ENCODE peak calls at places on chromosomes 11 and 22, in ten cellular contexts. C, H, X, D, J, Y, A, I, U and M are unnamed samples.

GRCh38 chr22:46436595-46437163 is 100.7 kb downstream of the CELSR1 start:
- DNase-seq in C (no peak), H (no peak), X (peak), D (no peak), J (no peak), Y (no peak), A (peak), I (no peak), U (no peak), M (no peak)

GRCh38 chr11:78038697-78039313 is 15.7 kb upstream of the KCTD14 start:
- DNase-seq in C (peak), H (no peak), X (no peak), D (no peak), J (no peak), Y (no peak), A (peak), I (no peak), U (no peak), M (peak)

GRCh38 chr11:91978747-91979146 is 245.9 kb upstream of the FAT3 start:
- DNase-seq in C (no peak), H (no peak), X (peak), D (no peak), J (no peak), Y (no peak), A (peak), I (no peak), U (no peak), M (peak)

GRCh38 chr11:94803491-94803890 is 35.3 kb downstream of the AMOTL1 start:
- DNase-seq in C (no peak), H (no peak), X (no peak), D (no peak), J (no peak), Y (no peak), A (peak), I (no peak), U (no peak), M (no peak)

GRCh38 chr11:77611921-77612320 is 22.2 kb downstream of the AQP11 start:
- DNase-seq in C (no peak), H (no peak), X (no peak), D (no peak), J (no peak), Y (no peak), A (no peak), I (no peak), U (no peak), M (no peak)

GRCh38 chr11:36057372-36058045 is 113.6 kb downstream of the LDLRAD3 start:
- DNase-seq in C (no peak), H (no peak), X (no peak), D (no peak), J (no peak), Y (no peak), A (no peak), I (no peak), U (no peak), M (peak)

GRCh38 chr11:57476883-57477506 is 16.7 kb downstream of the RTN4RL2 start:
- DNase-seq in C (no peak), H (no peak), X (peak), D (no peak), J (peak), Y (no peak), A (peak), I (no peak), U (no peak), M (no peak)

GRCh38 chr11:7442588-7443215 is 42.6 kb upstream of the OLFML1 start:
- DNase-seq in C (no peak), H (peak), X (peak), D (peak), J (peak), Y (peak), A (peak), I (peak), U (no peak), M (peak)

GRCh38 chr11:106642331-106642730 is 375.9 kb downstream of the GUCY1A2 start:
- DNase-seq in C (no peak), H (no peak), X (no peak), D (no peak), J (no peak), Y (no peak), A (peak), I (no peak), U (no peak), M (no peak)

GRCh38 chr11:7451520-7451919 is 33.8 kb upstream of the OLFML1 start:
- DNase-seq in C (no peak), H (no peak), X (no peak), D (no peak), J (no peak), Y (no peak), A (no peak), I (no peak), U (no peak), M (no peak)

GRCh38 chr11:19913893-19914249 is 201.2 kb downstream of the NAV2 start:
- DNase-seq in C (no peak), H (no peak), X (no peak), D (no peak), J (no peak), Y (no peak), A (no peak), I (no peak), U (no peak), M (no peak)

GRCh38 chr11:5289696-5290095 is 12.1 kb downstream of the OR51B4 start:
- DNase-seq in C (no peak), H (no peak), X (no peak), D (no peak), J (no peak), Y (no peak), A (peak), I (no peak), U (no peak), M (no peak)

GRCh38 chr11:104343578-104343977 is 179.6 kb upstream of the PDGFD start:
- DNase-seq in C (no peak), H (no peak), X (peak), D (no peak), J (no peak), Y (no peak), A (peak), I (no peak), U (no peak), M (peak)
- TF ChIP-seq CTCF in C (no peak), H (peak), X (peak), D (peak), J (peak), Y (no peak), A (peak), I (no peak), U (peak), M (peak)

GRCh38 chr11:17629113-17629512 is 82.1 kb downstream of the OTOG start:
- DNase-seq in C (no peak), H (no peak), X (no peak), D (no peak), J (no peak), Y (no peak), A (no peak), I (peak), U (no peak), M (no peak)
- TF ChIP-seq CTCF in C (no peak), H (no peak), X (no peak), D (no peak), J (no peak), Y (no peak), A (no peak), I (no peak), U (no peak), M (no peak)

GRCh38 chr11:9120659-9121350 is 29.4 kb upstream of the SCUBE2 start:
- DNase-seq in C (no peak), H (peak), X (no peak), D (no peak), J (peak), Y (no peak), A (no peak), I (no peak), U (no peak), M (no peak)
- TF ChIP-seq CTCF in C (no peak), H (peak), X (peak), D (peak), J (peak), Y (no peak), A (peak), I (no peak), U (no peak), M (no peak)

DNA sequence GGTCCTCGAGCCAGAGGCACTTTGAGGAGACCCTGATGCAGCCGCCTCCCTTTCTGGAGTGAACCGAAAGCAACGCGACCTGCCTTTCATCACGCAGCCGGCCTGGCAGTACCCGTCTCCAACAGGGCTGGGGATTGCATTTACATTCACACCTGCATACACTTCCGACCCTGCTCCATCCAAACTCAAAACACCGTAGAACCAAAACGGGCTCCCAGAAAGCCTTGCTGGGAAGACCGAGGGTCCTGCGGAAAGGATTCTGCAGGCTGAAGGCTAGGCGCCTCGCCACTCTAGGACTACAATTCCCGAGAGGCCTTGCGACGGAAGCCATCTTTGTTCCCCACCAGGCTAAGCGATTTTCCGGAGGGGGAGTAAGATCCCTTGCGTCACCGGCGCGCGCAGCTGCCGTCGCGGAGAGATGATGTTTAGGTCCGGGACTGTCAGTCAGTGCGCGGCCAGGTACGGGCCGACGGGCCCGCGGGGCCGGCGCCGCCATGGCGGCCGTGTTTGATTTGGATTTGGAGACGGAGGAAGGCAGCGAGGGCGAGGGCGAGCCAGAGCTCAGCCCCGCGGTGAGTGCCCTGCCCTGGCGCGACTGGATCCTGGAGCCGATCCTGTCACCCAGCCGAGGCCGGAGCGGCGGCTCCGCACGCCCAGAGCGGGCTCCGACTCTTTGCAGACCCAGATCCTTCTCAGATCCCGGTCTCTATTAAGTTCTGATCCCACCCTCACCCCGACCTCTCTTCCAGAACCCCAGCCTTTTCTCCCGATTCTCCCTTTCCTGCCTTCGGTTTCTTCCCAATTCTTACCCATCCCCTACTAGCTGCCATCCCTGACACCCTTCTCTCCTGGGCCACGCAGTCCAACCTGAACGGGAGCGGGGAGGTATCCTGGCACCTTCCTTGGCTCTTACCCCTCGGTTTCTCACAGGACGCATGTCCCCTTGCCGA is at the start of gene RPS6KB2:
- DNase-seq in C (peak), H (peak), X (peak), D (peak), J (peak), Y (peak), A (peak), I (peak), U (peak), M (peak)
- TF ChIP-seq CTCF in C (no peak), H (no peak), X (no peak), D (no peak), J (no peak), Y (no peak), A (no peak), I (no peak), U (no peak), M (no peak)

GRCh38 chr22:45242778-45243191 is 2.1 kb upstream of the KIAA0930 start:
- DNase-seq in C (no peak), H (no peak), X (no peak), D (no peak), J (no peak), Y (no peak), A (no peak), I (no peak), U (no peak), M (peak)
- TF ChIP-seq CTCF in C (no peak), H (peak), X (no peak), D (no peak), J (no peak), Y (peak), A (no peak), I (no peak), U (no peak), M (no peak)

DNA sequence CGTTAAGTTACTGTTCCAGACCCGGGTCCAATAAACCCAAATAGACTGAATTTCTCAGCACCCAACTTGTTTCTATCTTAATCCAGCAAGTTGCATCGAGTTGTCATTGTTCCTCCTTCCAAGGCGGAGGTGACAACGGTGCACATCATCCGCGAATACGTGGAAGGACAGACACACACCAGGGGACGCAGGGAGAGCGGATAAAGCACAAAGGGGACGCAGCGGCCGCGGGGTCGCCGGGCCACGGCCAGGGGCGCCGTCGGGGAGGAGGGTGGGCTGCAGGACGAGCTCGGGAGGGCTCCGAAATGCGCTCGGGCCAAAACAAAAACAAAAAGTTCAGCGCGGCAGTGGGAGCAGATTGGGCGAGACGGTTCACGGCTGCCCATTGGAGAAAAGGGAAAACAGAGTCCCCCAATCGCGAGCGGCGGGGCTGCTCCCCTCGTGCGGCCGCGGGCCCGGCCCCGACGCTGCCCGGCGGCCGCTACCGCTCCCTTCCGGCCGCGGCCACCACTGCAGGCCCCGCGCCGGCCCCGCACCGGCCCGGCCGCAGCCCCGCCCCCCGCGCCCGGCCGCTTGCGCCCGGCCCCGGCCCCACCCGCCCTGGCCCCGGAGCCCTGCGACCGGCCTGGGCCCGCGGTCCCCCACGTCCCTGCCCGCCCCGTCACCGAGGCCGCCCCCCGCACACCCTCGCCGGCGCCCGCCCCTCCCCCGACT is 518 bp downstream of the KMT5B start:
- DNase-seq in C (peak), H (peak), X (peak), D (peak), J (peak), Y (peak), A (peak), I (peak), U (no peak), M (peak)
- TF ChIP-seq CTCF in C (no peak), H (peak), X (peak), D (peak), J (no peak), Y (peak), A (peak), I (no peak), U (peak), M (no peak)

DNA sequence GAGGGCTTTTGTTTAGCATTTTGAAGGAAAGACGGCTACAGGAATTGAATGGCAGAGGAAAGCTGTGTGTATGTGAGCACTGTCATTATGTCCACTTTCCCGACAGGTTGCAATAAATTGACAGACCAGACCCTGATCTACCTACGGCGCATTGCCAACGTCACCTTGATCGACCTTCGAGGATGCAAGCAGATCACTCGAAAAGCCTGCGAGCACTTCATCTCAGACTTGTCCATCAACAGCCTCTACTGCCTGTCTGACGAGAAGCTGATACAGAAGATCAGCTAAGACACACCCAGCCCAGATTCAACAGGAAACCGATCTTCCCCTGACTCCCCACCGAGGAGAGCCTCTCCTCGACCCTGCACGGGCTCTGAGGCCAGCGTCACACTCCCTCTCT is 11.5 kb upstream of the GRK2 start:
- DNase-seq in C (no peak), H (no peak), X (no peak), D (no peak), J (no peak), Y (no peak), A (no peak), I (peak), U (no peak), M (no peak)
- TF ChIP-seq CTCF in C (no peak), H (no peak), X (no peak), D (no peak), J (no peak), Y (no peak), A (no peak), I (no peak), U (no peak), M (no peak)

DNA sequence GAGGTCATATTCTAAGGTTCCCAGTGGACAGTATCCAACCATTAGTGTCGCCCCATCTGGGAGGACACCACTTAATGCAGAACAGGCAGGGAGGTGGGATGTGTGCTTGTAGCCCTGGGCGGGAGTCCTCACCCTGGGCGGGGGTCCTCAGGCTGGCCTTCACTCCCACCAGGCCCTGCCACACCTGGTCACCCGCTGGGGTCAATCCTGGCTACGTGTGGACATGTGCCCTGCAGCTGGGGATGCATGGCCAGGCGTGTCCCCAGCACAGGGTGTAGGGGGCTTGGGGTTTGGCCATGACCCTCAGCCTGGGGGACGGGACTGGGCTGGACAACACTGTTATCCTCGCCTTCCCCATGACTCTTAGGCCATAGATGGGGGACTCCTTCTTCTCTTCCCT is 18.8 kb downstream of the TRPM5 start:
- DNase-seq in C (no peak), H (no peak), X (no peak), D (no peak), J (no peak), Y (no peak), A (no peak), I (no peak), U (no peak), M (no peak)
- TF ChIP-seq CTCF in C (no peak), H (no peak), X (no peak), D (no peak), J (no peak), Y (no peak), A (no peak), I (no peak), U (no peak), M (no peak)

GRCh38 chr22:21726650-21727049 is 8.9 kb downstream of the YPEL1 start:
- DNase-seq in C (no peak), H (peak), X (no peak), D (no peak), J (peak), Y (no peak), A (no peak), I (no peak), U (no peak), M (peak)
- TF ChIP-seq CTCF in C (no peak), H (no peak), X (peak), D (no peak), J (peak), Y (no peak), A (no peak), I (no peak), U (no peak), M (no peak)

DNA sequence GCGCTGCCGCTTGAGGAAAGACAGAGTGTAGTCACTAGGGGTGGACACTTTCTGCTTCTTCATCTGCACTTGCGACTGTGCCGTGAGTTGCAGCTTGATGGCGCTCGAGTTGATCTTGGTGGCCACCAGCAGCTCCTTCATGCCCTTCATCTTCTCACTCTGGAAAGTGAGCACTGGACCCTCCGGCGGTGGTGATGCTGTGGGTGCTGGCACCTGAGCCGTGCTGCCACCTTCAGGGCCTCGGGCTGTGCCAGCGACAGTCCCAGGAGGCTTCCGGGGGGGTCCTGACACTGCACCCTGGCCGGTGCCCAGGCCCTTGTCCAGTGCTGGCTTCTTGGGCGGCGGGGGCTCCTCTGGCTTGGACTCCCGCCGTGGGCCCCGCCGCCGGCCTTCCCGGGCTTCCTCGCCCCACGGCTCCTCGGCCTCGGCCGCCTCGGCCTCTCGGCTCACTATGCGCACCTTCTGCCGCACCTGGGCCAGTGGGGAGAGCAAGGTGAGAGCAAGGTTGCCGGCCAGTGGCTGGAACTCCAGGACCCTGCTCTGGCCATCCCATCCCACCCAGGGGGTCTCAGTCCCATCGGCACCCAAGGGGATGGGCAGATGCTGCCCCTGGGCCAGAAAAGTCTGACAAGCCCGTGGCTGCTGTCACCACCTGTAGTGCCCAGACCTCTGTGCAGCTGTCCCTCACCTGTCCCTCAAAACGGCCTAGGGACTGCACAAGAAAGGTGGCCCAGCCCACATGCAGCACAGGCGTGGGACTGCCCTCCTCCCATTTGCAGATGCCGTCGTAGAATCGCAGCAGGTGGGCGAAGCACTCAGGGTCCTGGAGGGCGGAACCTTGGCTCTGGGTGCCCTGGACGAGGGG is 1.6 kb upstream of the MAP4K2 start:
- DNase-seq in C (peak), H (no peak), X (no peak), D (no peak), J (no peak), Y (no peak), A (no peak), I (no peak), U (no peak), M (no peak)
- TF ChIP-seq CTCF in C (no peak), H (no peak), X (no peak), D (no peak), J (no peak), Y (no peak), A (no peak), I (no peak), U (no peak), M (no peak)